ENCODE peak calls at places on chromosome 1, in five cellular contexts. T, R, S, L and E are unnamed samples.

GRCh38 chr1:46159516-46159915 is 15.4 kb upstream of the TSPAN1 start:
- DNase-seq in T (no peak), R (no peak), S (no peak), L (no peak), E (no peak)

GRCh38 chr1:155069551-155070391 is 6.2 kb downstream of the EFNA4 start:
- DNase-seq in T (no peak), R (no peak), S (no peak), L (no peak), E (no peak)

GRCh38 chr1:28104866-28105467 is 16.6 kb upstream of the EYA3 start:
- DNase-seq in T (peak; percentile 75), R (no peak), S (peak; percentile 83), L (no peak), E (no peak)

GRCh38 chr1:192609110-192610079 is 26.6 kb upstream of the RGS13 start:
- DNase-seq in T (no peak), R (no peak), S (peak; percentile 28), L (peak; percentile 43), E (no peak)

GRCh38 chr1:243287652-243288051 is 31.8 kb downstream of the SDCCAG8 start:
- DNase-seq in T (peak; percentile 88), R (peak; percentile 83), S (no peak), L (no peak), E (peak; percentile 48)

GRCh38 chr1:41341756-41342562 is 19.3 kb upstream of the FOXO6 start:
- DNase-seq in T (peak; percentile 37), R (no peak), S (peak; percentile 77), L (no peak), E (peak; percentile 8)

GRCh38 chr1:19257178-19257914 is 5.7 kb downstream of the MRTO4 start:
- DNase-seq in T (peak; percentile 18), R (no peak), S (no peak), L (no peak), E (no peak)

GRCh38 chr1:95742591-95743089 is 508.6 kb downstream of the RWDD3 start:
- DNase-seq in T (peak; percentile 2), R (peak; percentile 94), S (no peak), L (no peak), E (no peak)

GRCh38 chr1:211501671-211502413 is 9.9 kb upstream of the RD3 start:
- DNase-seq in T (no peak), R (no peak), S (no peak), L (no peak), E (no peak)

GRCh38 chr1:241707442-241707841 is 55.4 kb downstream of the WDR64 start:
- DNase-seq in T (no peak), R (no peak), S (no peak), L (no peak), E (no peak)